ENCODE peak calls at places on chromosomes 6 and 20, in six cellular contexts. R is H1, F is GM12878, J is HCT116, N is SK-N-SH, O is K562. B is an unnamed sample.
A peak's percentile ranks its signal among the peaks of the same experiment; 100 is the strongest.

GRCh38 chr6:15504581-15505350 is 158.1 kb downstream of the DTNBP1 start:
- DNase-seq in R (no peak), F (no peak), J (no peak), N (peak; percentile 87), O (no peak), B (no peak)

GRCh38 chr20:1418335-1418734 is 25.5 kb upstream of the FKBP1A start:
- DNase-seq in R (no peak), F (no peak), J (no peak), N (no peak), O (no peak), B (no peak)

GRCh38 chr6:11198663-11199603 is 33.5 kb downstream of the NEDD9 start:
- DNase-seq in R (no peak), F (no peak), J (no peak), N (no peak), O (no peak), B (no peak)

GRCh38 chr6:13531956-13532355 is 42.4 kb upstream of the SIRT5 start:
- DNase-seq in R (no peak), F (no peak), J (no peak), N (no peak), O (no peak), B (peak; percentile 25)

GRCh38 chr6:14502551-14502950 is 385.0 kb downstream of the CD83 start:
- DNase-seq in R (no peak), F (no peak), J (no peak), N (no peak), O (no peak), B (no peak)

GRCh38 chr20:57480444-57481152 is 44.3 kb downstream of the CTCFL start:
- DNase-seq in R (no peak), F (peak; percentile 83), J (no peak), N (no peak), O (no peak), B (no peak)

GRCh38 chr6:108260126-108260808 is 573 bp downstream of the SNX3 start:
- DNase-seq in R (no peak), F (peak; percentile 25), J (peak; percentile 16), N (no peak), O (peak; percentile 45), B (no peak)

GRCh38 chr6:34657307-34657978 is 39.1 kb downstream of the ILRUN start:
- DNase-seq in R (no peak), F (no peak), J (no peak), N (no peak), O (peak; percentile 49), B (no peak)

GRCh38 chr6:33344771-33345697 is 27.5 kb upstream of the ZBTB22 start:
- DNase-seq in R (no peak), F (peak; percentile 58), J (peak; percentile 74), N (peak; percentile 68), O (peak; percentile 85), B (no peak)

GRCh38 chr6:155417454-155417853 is 38.2 kb downstream of the NOX3 start:
- DNase-seq in R (no peak), F (no peak), J (no peak), N (no peak), O (no peak), B (no peak)

GRCh38 chr20:8227293-8227692 is 95.2 kb downstream of the PLCB1 start:
- DNase-seq in R (no peak), F (no peak), J (no peak), N (no peak), O (no peak), B (no peak)

GRCh38 chr20:40880063-40880715 is 148.4 kb upstream of the TOP1 start:
- DNase-seq in R (no peak), F (peak; percentile 20), J (no peak), N (no peak), O (no peak), B (no peak)

GRCh38 chr6:169288591-169288990 is 34.9 kb upstream of the THBS2 start:
- DNase-seq in R (no peak), F (no peak), J (no peak), N (no peak), O (no peak), B (no peak)

GRCh38 chr6:168313371-168314028 is 6.1 kb downstream of the DACT2 start:
- DNase-seq in R (no peak), F (no peak), J (no peak), N (peak; percentile 47), O (no peak), B (peak; percentile 61)

GRCh38 chr6:11231108-11231463 is 1.4 kb downstream of the NEDD9 start:
- DNase-seq in R (no peak), F (no peak), J (no peak), N (no peak), O (no peak), B (no peak)

GRCh38 chr6:27608916-27609883 is 136.3 kb upstream of the ZNF184 start:
- DNase-seq in R (no peak), F (peak; percentile 56), J (peak; percentile 72), N (no peak), O (no peak), B (no peak)

GRCh38 chr6:136728976-136729515 is 63.2 kb downstream of the MAP3K5 start:
- DNase-seq in R (no peak), F (no peak), J (no peak), N (no peak), O (no peak), B (no peak)

GRCh38 chr6:36897629-36898028 is 11.9 kb downstream of the C6orf89 start:
- DNase-seq in R (no peak), F (no peak), J (no peak), N (peak; percentile 14), O (peak; percentile 39), B (no peak)

GRCh38 chr6:85252085-85252484 is 197.8 kb upstream of the NT5E start:
- DNase-seq in R (no peak), F (no peak), J (no peak), N (no peak), O (no peak), B (no peak)

GRCh38 chr20:44018684-44019637 is 104.3 kb downstream of the TOX2 start:
- DNase-seq in R (no peak), F (no peak), J (no peak), N (no peak), O (no peak), B (no peak)

GRCh38 chr6:81814365-81815109 is 62.1 kb upstream of the TENT5A start:
- DNase-seq in R (no peak), F (no peak), J (no peak), N (no peak), O (no peak), B (no peak)

GRCh38 chr20:54176610-54177009 is 2.8 kb upstream of the CYP24A1 start:
- DNase-seq in R (no peak), F (no peak), J (no peak), N (no peak), O (no peak), B (no peak)

GRCh38 chr20:34997171-34997570 is 41.5 kb downstream of the MYH7B start:
- DNase-seq in R (no peak), F (no peak), J (no peak), N (no peak), O (no peak), B (no peak)

GRCh38 chr20:50575869-50576720 is 65.9 kb downstream of the PTPN1 start:
- DNase-seq in R (no peak), F (no peak), J (peak; percentile 22), N (peak; percentile 70), O (peak; percentile 45), B (peak; percentile 36)

GRCh38 chr6:38687043-38687353 is 15.9 kb downstream of the GLO1 start:
- DNase-seq in R (no peak), F (no peak), J (no peak), N (no peak), O (no peak), B (no peak)
- H3K4me1 ChIP-seq in R (no peaks in the 10 kb centered on the region), F (peaks cover 13% of the 10 kb centered on the region), J (no peaks in the 10 kb centered on the region), N (no peaks in the 10 kb centered on the region), O (no peaks in the 10 kb centered on the region), B (no peaks in the 10 kb centered on the region)

DNA sequence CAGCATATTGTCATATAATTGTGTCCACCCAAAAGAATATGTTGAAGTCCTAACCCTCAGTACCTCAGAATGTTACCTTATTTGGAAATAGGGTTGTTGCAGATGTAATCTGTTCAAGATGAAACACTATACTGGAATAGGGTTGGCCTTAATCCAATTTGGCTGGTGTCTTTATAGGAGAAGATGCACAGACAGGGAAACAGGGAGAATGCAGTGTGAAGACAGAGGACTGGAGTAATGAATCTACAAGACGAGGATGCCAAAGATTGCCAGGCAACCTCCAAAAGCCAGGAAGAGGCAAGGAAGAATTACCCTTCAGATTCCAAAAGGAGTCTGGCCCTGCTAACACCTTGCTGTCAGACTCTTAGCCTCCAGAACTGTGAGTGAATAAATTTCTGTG is 482.9 kb downstream of the PTPRT start:
- DNase-seq in R (no peak), F (no peak), J (no peak), N (no peak), O (no peak), B (no peak)
- H3K9me3 ChIP-seq in R (peaks cover 36% of the 10 kb centered on the region), F (no peaks in the 10 kb centered on the region), J (peaks cover 25% of the 10 kb centered on the region), N (no peaks in the 10 kb centered on the region), O (no peaks in the 10 kb centered on the region), B (peaks cover 29% of the 10 kb centered on the region)

GRCh38 chr20:58647814-58648501 is 3.1 kb upstream of the STX16 start:
- DNase-seq in R (no peak), F (no peak), J (no peak), N (no peak), O (no peak), B (no peak)
- TF ChIP-seq YY1 in R (no peak), F (no peak), J (no peak), N (no peak), O (no peak), B (no peak)

GRCh38 chr6:31467151-31467550 is 30.8 kb upstream of the MICB start:
- DNase-seq in R (no peak), F (no peak), J (no peak), N (no peak), O (no peak), B (no peak)

GRCh38 chr6:31470801-31471200 is 27.1 kb upstream of the MICB start:
- DNase-seq in R (no peak), F (no peak), J (no peak), N (no peak), O (no peak), B (no peak)

GRCh38 chr6:31465718-31466117 is 32.2 kb upstream of the MICB start:
- DNase-seq in R (no peak), F (no peak), J (no peak), N (no peak), O (no peak), B (no peak)

GRCh38 chr6:31466466-31466865 is 31.5 kb upstream of the MICB start:
- DNase-seq in R (no peak), F (no peak), J (no peak), N (no peak), O (no peak), B (no peak)

DNA sequence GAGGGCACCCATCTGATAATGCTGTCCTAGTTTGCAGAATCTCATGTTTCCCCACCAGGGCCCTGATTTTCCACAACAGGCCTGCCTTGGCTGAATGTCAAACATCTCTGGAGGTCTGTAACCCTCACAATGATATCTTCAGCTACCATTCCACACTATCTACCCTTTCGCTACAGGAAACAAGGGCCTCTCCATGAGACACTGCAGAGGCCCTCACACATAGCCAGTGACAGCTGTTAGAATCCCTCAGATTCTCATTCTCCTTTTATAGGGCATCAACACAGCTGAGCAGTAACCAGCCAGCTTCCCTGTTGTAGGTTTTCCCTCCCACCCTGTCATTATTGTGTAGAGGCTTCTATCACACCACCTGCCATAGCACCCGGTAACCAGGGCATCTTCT is 29.6 kb upstream of the MICB start:
- DNase-seq in R (no peak), F (no peak), J (no peak), N (no peak), O (no peak), B (no peak)
- H3K4me1 ChIP-seq in R (no peaks in the 10 kb centered on the region), F (peaks cover 8% of the 10 kb centered on the region), J (no peaks in the 10 kb centered on the region), N (no peaks in the 10 kb centered on the region), O (no peaks in the 10 kb centered on the region), B (no peaks in the 10 kb centered on the region)

GRCh38 chr20:56299362-56299761 is 50.8 kb downstream of the MC3R start:
- DNase-seq in R (no peak), F (no peak), J (no peak), N (peak; percentile 7), O (peak; percentile 26), B (no peak)
- H3K9me3 ChIP-seq in R (peaks cover 63% of the 10 kb centered on the region), F (no peaks in the 10 kb centered on the region), J (no peaks in the 10 kb centered on the region), N (no peaks in the 10 kb centered on the region), O (no peaks in the 10 kb centered on the region), B (peaks cover 5% of the 10 kb centered on the region)

B was measured in NT2/D1.